ENCODE peak calls at places on chromosomes 12 and 14, in four cellular contexts. One of them, this sample, is unnamed.

GRCh38 chr12:122996621-122997342 is 16.3 kb downstream of the ARL6IP4 start:
- DNase-seq in GM12865: no peak
- DNase-seq in GM19239: no peak
- DNase-seq in stimulated activated CD4-positive, alpha-beta T cell treated with anti-CD3 and anti-CD28 coated beads, TNF-alpha, amount 100 ng/mL, for 1 hour: no peak
- DNase-seq in this sample: no peak

GRCh38 chr12:75766263-75767160 is 255.1 kb upstream of the KRR1 start:
- DNase-seq in GM12865: no peak
- DNase-seq in GM19239: no peak
- DNase-seq in stimulated activated CD4-positive, alpha-beta T cell treated with anti-CD3 and anti-CD28 coated beads, TNF-alpha, amount 100 ng/mL, for 1 hour: no peak
- DNase-seq in this sample: no peak

GRCh38 chr14:51443195-51444018 is 203.4 kb downstream of the TMX1 start:
- DNase-seq in GM12865: no peak
- DNase-seq in GM19239: no peak
- DNase-seq in stimulated activated CD4-positive, alpha-beta T cell treated with anti-CD3 and anti-CD28 coated beads, TNF-alpha, amount 100 ng/mL, for 1 hour: no peak
- DNase-seq in this sample: no peak

GRCh38 chr12:101671839-101672238 is 25.6 kb upstream of the CHPT1 start:
- DNase-seq in GM12865: no peak
- DNase-seq in GM19239: no peak
- DNase-seq in stimulated activated CD4-positive, alpha-beta T cell treated with anti-CD3 and anti-CD28 coated beads, TNF-alpha, amount 100 ng/mL, for 1 hour: no peak
- DNase-seq in this sample: no peak

GRCh38 chr12:4114986-4115385 is 158.6 kb upstream of the CCND2 start:
- DNase-seq in GM12865: no peak
- DNase-seq in GM19239: no peak
- DNase-seq in stimulated activated CD4-positive, alpha-beta T cell treated with anti-CD3 and anti-CD28 coated beads, TNF-alpha, amount 100 ng/mL, for 1 hour: no peak
- DNase-seq in this sample: no peak

GRCh38 chr14:35212471-35213142 is 79.6 kb upstream of the PSMA6 start:
- DNase-seq in GM12865: no peak
- DNase-seq in GM19239: no peak
- DNase-seq in stimulated activated CD4-positive, alpha-beta T cell treated with anti-CD3 and anti-CD28 coated beads, TNF-alpha, amount 100 ng/mL, for 1 hour: no peak
- DNase-seq in this sample: no peak

GRCh38 chr14:102138935-102139247 is 806 bp upstream of the WDR20 start:
- DNase-seq in GM12865: no peak
- DNase-seq in GM19239: no peak
- DNase-seq in stimulated activated CD4-positive, alpha-beta T cell treated with anti-CD3 and anti-CD28 coated beads, TNF-alpha, amount 100 ng/mL, for 1 hour: no peak
- DNase-seq in this sample: no peak

GRCh38 chr12:991350-992278 is 591 bp downstream of the ERC1 start:
- DNase-seq in GM12865: no peak
- DNase-seq in GM19239: no peak
- DNase-seq in stimulated activated CD4-positive, alpha-beta T cell treated with anti-CD3 and anti-CD28 coated beads, TNF-alpha, amount 100 ng/mL, for 1 hour: no peak
- DNase-seq in this sample: no peak

GRCh38 chr12:70033310-70033709 is 208.3 kb downstream of the MYRFL start:
- DNase-seq in GM12865: no peak
- DNase-seq in GM19239: no peak
- DNase-seq in stimulated activated CD4-positive, alpha-beta T cell treated with anti-CD3 and anti-CD28 coated beads, TNF-alpha, amount 100 ng/mL, for 1 hour: no peak
- DNase-seq in this sample: no peak

GRCh38 chr12:1927751-1928351 is 9.4 kb upstream of the CACNA2D4 start:
- DNase-seq in GM12865: no peak
- DNase-seq in GM19239: no peak
- DNase-seq in stimulated activated CD4-positive, alpha-beta T cell treated with anti-CD3 and anti-CD28 coated beads, TNF-alpha, amount 100 ng/mL, for 1 hour: no peak
- DNase-seq in this sample: peak

GRCh38 chr14:36585100-36585499 is 2.7 kb upstream of the NKX2-8 start:
- DNase-seq in GM12865: no peak
- DNase-seq in GM19239: no peak
- DNase-seq in stimulated activated CD4-positive, alpha-beta T cell treated with anti-CD3 and anti-CD28 coated beads, TNF-alpha, amount 100 ng/mL, for 1 hour: no peak
- DNase-seq in this sample: no peak

GRCh38 chr12:115950959-115951358 is 326.5 kb downstream of the MED13L start:
- DNase-seq in GM12865: no peak
- DNase-seq in GM19239: no peak
- DNase-seq in stimulated activated CD4-positive, alpha-beta T cell treated with anti-CD3 and anti-CD28 coated beads, TNF-alpha, amount 100 ng/mL, for 1 hour: no peak
- DNase-seq in this sample: no peak

GRCh38 chr12:60021235-60021634 is 425.4 kb downstream of the SLC16A7 start:
- DNase-seq in GM12865: no peak
- DNase-seq in GM19239: no peak
- DNase-seq in stimulated activated CD4-positive, alpha-beta T cell treated with anti-CD3 and anti-CD28 coated beads, TNF-alpha, amount 100 ng/mL, for 1 hour: no peak
- DNase-seq in this sample: no peak

GRCh38 chr12:4421590-4422031 is 24.0 kb downstream of the FGF6 start:
- DNase-seq in GM12865: peak
- DNase-seq in GM19239: peak
- DNase-seq in stimulated activated CD4-positive, alpha-beta T cell treated with anti-CD3 and anti-CD28 coated beads, TNF-alpha, amount 100 ng/mL, for 1 hour: no peak
- DNase-seq in this sample: no peak